ENCODE peak calls at places on chromosomes 13 and 19, in eight cellular contexts. F is endothelial cell of umbilical vein; X is suprapubic skin; A is CD4-positive, alpha-beta T cell; N is mucosa of descending colon; Y is coronary artery; Q is AG04449; J is lung. Z is an unnamed sample.

GRCh38 chr13:68369739-68370138 is 1139.6 kb upstream of the PCDH9 start:
- DNase-seq in F (no peak), X (no peak), A (no peak), N (peak; percentile 4), Y (no peak), Q (no peak), J (no peak), Z (no peak)

GRCh38 chr13:19862511-19863313 is 737 bp downstream of the ZMYM5 start:
- DNase-seq in F (peak; percentile 48), X (no peak), A (peak; percentile 38), N (peak; percentile 51), Y (peak; percentile 74), Q (no peak), J (peak; percentile 35), Z (peak; percentile 52)

GRCh38 chr13:45500492-45501174 is 35.9 kb downstream of the COG3 start:
- DNase-seq in F (peak; percentile 71), X (no peak), A (no peak), N (no peak), Y (no peak), Q (no peak), J (no peak), Z (no peak)

GRCh38 chr13:109481046-109481445 is 305.3 kb downstream of the IRS2 start:
- DNase-seq in F (no peak), X (no peak), A (no peak), N (no peak), Y (no peak), Q (no peak), J (no peak), Z (no peak)

GRCh38 chr19:54517483-54517882 is 14.9 kb downstream of the LAIR2 start:
- DNase-seq in F (peak; percentile 52), X (no peak), A (peak; percentile 37), N (peak; percentile 78), Y (no peak), Q (no peak), J (peak; percentile 33), Z (peak; percentile 30)

GRCh38 chr13:24625870-24626419 is 54.3 kb upstream of the ATP12A start:
- DNase-seq in F (no peak), X (no peak), A (no peak), N (no peak), Y (no peak), Q (no peak), J (no peak), Z (no peak)

GRCh38 chr19:2719910-2720776 is 1.0 kb downstream of the DIRAS1 start:
- DNase-seq in F (no peak), X (no peak), A (no peak), N (no peak), Y (no peak), Q (no peak), J (no peak), Z (no peak)

GRCh38 chr19:18433039-18433691 is 4.8 kb downstream of the ISYNA1 start:
- DNase-seq in F (no peak), X (no peak), A (peak; percentile 40), N (no peak), Y (no peak), Q (no peak), J (no peak), Z (peak; percentile 67)

GRCh38 chr19:47765522-47766358 is 12.8 kb upstream of the SELENOW start:
- DNase-seq in F (peak; percentile 58), X (no peak), A (peak; percentile 17), N (peak; percentile 85), Y (no peak), Q (no peak), J (peak; percentile 63), Z (no peak)

GRCh38 chr13:34201050-34201913 is 383.3 kb downstream of the RFC3 start:
- DNase-seq in F (no peak), X (no peak), A (no peak), N (peak; percentile 12), Y (no peak), Q (peak; percentile 76), J (no peak), Z (no peak)

GRCh38 chr13:74930402-74931165 is 551.4 kb downstream of the TBC1D4 start:
- DNase-seq in F (peak; percentile 54), X (no peak), A (no peak), N (no peak), Y (no peak), Q (peak; percentile 29), J (no peak), Z (no peak)

GRCh38 chr13:114119196-114119595 is 13.2 kb downstream of the RASA3 start:
- DNase-seq in F (peak; percentile 97), X (no peak), A (no peak), N (no peak), Y (no peak), Q (no peak), J (no peak), Z (no peak)

GRCh38 chr13:64457976-64458375 is 2772.2 kb downstream of the PCDH9 start:
- DNase-seq in F (peak; percentile 62), X (no peak), A (no peak), N (no peak), Y (no peak), Q (peak; percentile 49), J (no peak), Z (no peak)

GRCh38 chr19:53942001-53942786 is 20.5 kb upstream of the CACNG8 start:
- DNase-seq in F (peak; percentile 10), X (no peak), A (no peak), N (peak; percentile 2), Y (no peak), Q (no peak), J (no peak), Z (no peak)

GRCh38 chr19:2333027-2333806 is 4.7 kb downstream of the SPPL2B start:
- DNase-seq in F (no peak), X (no peak), A (no peak), N (peak; percentile 70), Y (no peak), Q (no peak), J (no peak), Z (no peak)

GRCh38 chr13:98252931-98253470 is 75.9 kb upstream of the RNF113B start:
- DNase-seq in F (peak; percentile 84), X (no peak), A (no peak), N (no peak), Y (peak; percentile 4), Q (peak; percentile 76), J (no peak), Z (no peak)

GRCh38 chr13:31594056-31594455 is 145.3 kb upstream of the RXFP2 start:
- DNase-seq in F (no peak), X (no peak), A (no peak), N (no peak), Y (no peak), Q (no peak), J (no peak), Z (no peak)

GRCh38 chr13:98941536-98941935 is 36.3 kb downstream of the DOCK9 start:
- DNase-seq in F (no peak), X (no peak), A (no peak), N (no peak), Y (no peak), Q (no peak), J (no peak), Z (no peak)

GRCh38 chr19:50264483-50265186 is 61.2 kb downstream of the MYH14 start:
- DNase-seq in F (peak; percentile 5), X (no peak), A (no peak), N (no peak), Y (no peak), Q (no peak), J (no peak), Z (no peak)

GRCh38 chr13:28978574-28978973 is 158.4 kb downstream of the MTUS2 start:
- DNase-seq in F (no peak), X (no peak), A (no peak), N (no peak), Y (no peak), Q (no peak), J (no peak), Z (no peak)

GRCh38 chr13:102724923-102725322 is 30.1 kb upstream of the METTL21C start:
- DNase-seq in F (peak; percentile 76), X (no peak), A (no peak), N (peak; percentile 32), Y (no peak), Q (peak; percentile 23), J (no peak), Z (no peak)

GRCh38 chr19:10872551-10873107 is 1.3 kb downstream of the CARM1 start:
- DNase-seq in F (peak; percentile 22), X (no peak), A (no peak), N (no peak), Y (no peak), Q (no peak), J (no peak), Z (no peak)
- TF ChIP-seq CTCF in F (no peak), X (no peak), A (no peak), N (no peak), Y (no peak), Q (no peak), J (no peak), Z (no peak)

GRCh38 chr19:45467115-45467455 is 711 bp upstream of the FOSB start:
- DNase-seq in F (no peak), X (no peak), A (no peak), N (no peak), Y (no peak), Q (no peak), J (no peak), Z (no peak)
- TF ChIP-seq CTCF in F (no peak), X (no peak), A (no peak), N (no peak), Y (no peak), Q (no peak), J (no peak), Z (no peak)

DNA sequence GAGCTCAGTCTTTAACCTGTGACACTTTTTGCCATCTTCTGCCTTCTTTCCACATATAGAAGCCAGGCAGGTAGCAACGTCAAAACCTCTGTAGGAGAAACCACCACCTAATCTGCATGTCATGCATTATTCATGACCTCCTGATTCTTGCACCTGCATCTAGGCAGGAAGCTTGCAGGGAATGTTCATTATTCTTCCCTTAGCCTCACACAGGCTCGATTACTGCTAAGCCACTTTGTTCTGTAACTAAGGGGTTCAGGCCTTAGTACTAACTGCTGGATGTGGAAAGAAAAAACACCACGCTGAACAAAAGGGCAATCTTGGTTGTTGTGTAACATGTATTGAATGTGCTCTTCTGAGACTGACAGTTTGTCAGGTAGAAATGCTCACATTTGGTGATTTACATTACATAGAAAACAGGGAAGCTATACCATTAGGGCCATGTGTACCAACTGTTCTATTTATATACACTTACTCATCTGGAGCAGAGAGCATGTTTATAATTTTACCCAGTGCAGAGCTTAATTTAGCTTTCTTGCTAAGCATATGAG is 366.9 kb downstream of the KLF12 start:
- DNase-seq in F (peak; percentile 47), X (no peak), A (no peak), N (no peak), Y (no peak), Q (no peak), J (no peak), Z (no peak)
- TF ChIP-seq CTCF in F (no peak), X (no peak), A (no peak), N (no peak), Y (no peak), Q (no peak), J (no peak), Z (no peak)

DNA sequence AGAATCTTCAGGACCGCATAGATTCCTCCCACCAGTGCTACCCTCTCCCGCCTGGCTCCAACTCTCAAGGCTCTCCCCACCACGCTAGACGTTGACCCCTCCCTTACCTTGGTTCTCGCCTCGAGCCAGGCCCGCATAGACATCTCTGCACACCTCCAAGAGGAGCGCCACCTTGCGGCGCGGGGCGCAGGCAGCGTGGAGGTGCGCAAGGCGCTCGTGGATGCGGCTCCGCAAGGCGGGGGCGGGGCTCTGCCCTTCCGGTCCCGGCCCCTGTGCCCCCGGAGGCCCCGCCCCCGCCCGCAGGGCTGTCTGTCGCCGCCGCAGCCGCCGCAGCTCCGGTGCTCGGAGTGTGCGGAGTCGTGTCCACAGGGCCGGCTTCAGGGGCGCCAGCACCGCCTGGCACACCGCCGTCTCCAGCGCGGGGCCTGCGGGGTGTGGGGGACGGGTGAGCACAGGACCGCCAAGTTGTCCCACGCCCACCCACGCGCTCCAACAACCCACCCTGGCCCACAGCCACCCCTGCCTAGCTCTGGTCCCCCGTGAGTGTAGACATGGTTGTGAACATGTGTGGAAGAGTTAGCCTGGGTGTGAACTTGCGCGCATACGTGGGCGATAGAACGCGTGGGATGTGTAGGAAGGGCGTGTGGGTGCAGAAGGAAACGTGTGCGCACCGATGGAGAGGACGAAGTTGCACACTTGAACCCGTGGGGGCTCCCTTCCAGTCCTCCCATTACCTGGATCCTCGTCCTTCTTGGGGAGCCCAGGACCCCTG is 8.1 kb downstream of the RINL start:
- DNase-seq in F (peak; percentile 61), X (peak; percentile 92), A (peak; percentile 94), N (peak; percentile 89), Y (peak; percentile 85), Q (no peak), J (peak; percentile 82), Z (peak; percentile 94)
- TF ChIP-seq CTCF in F (peak; percentile 84), X (peak; percentile 39), A (peak; percentile 88), N (peak; percentile 84), Y (peak; percentile 55), Q (peak; percentile 85), J (peak; percentile 85), Z (no peak)